ENCODE peak calls at places on chromosome 17, in nine cellular contexts. W is NCI-H2029; V is GM04503; A is fibroblast of the aortic adventitia; L is breast epithelium; D is stimulated activated CD8-positive, alpha-beta memory T cell treated with anti-CD3 and anti-CD28 coated beads, Interleukin-12 subunit alpha, Interleukin-12 subunit beta, amount 100 ng/mL, for 4 hours; B is fibroblast of lung; T is stimulated activated CD4-positive, alpha-beta T cell treated with anti-CD3 and anti-CD28 coated beads, Interleukin-4, amount 100 ng/mL, for 4 hours; P is gastrocnemius medialis. Q is an unnamed sample.

GRCh38 chr17:7413346-7413985 is 5.8 kb downstream of the NLGN2 start:
- DNase-seq in W (no peak), V (no peak), A (peak), L (no peak), D (no peak), B (no peak), T (no peak), P (no peak), Q (no peak)

GRCh38 chr17:1496814-1497325 is 4.4 kb upstream of the MYO1C start:
- DNase-seq in W (no peak), V (no peak), A (no peak), L (no peak), D (no peak), B (no peak), T (no peak), P (no peak), Q (no peak)

GRCh38 chr17:15920758-15921239 is 24.1 kb upstream of the ADORA2B start:
- DNase-seq in W (no peak), V (peak), A (peak), L (no peak), D (no peak), B (peak), T (no peak), P (no peak), Q (no peak)

GRCh38 chr17:38463451-38463858 is 35.2 kb downstream of the ARHGAP23 start:
- DNase-seq in W (no peak), V (no peak), A (no peak), L (no peak), D (no peak), B (no peak), T (no peak), P (no peak), Q (no peak)

GRCh38 chr17:35683588-35683987 is 47.9 kb upstream of the RASL10B start:
- DNase-seq in W (no peak), V (no peak), A (no peak), L (no peak), D (no peak), B (no peak), T (no peak), P (no peak), Q (no peak)

GRCh38 chr17:44084131-44084538 is 13.6 kb downstream of the G6PC3 start:
- DNase-seq in W (no peak), V (no peak), A (no peak), L (no peak), D (no peak), B (no peak), T (no peak), P (no peak), Q (no peak)

GRCh38 chr17:16281351-16281750 is 64.3 kb downstream of the PIGL start:
- DNase-seq in W (no peak), V (peak), A (peak), L (no peak), D (no peak), B (peak), T (no peak), P (no peak), Q (no peak)

GRCh38 chr17:18039535-18040286 is 503 bp downstream of the GID4 start:
- DNase-seq in W (no peak), V (no peak), A (no peak), L (no peak), D (no peak), B (no peak), T (no peak), P (no peak), Q (no peak)

GRCh38 chr17:62892069-62892675 is 73.9 kb upstream of the TANC2 start:
- DNase-seq in W (peak), V (no peak), A (peak), L (no peak), D (no peak), B (no peak), T (no peak), P (no peak), Q (no peak)

GRCh38 chr17:28983286-28984240 is 22.3 kb downstream of the SEZ6 start:
- DNase-seq in W (no peak), V (no peak), A (no peak), L (no peak), D (no peak), B (no peak), T (no peak), P (no peak), Q (no peak)

GRCh38 chr17:53626286-53626685 is 196.4 kb upstream of the KIF2B start:
- DNase-seq in W (no peak), V (peak), A (peak), L (no peak), D (no peak), B (peak), T (no peak), P (no peak), Q (no peak)

GRCh38 chr17:14135906-14136590 is 66.7 kb downstream of the COX10 start:
- DNase-seq in W (no peak), V (no peak), A (no peak), L (no peak), D (no peak), B (peak), T (no peak), P (no peak), Q (no peak)

GRCh38 chr17:33469411-33469810 is 176.3 kb upstream of the ASIC2 start:
- DNase-seq in W (no peak), V (no peak), A (no peak), L (no peak), D (no peak), B (no peak), T (no peak), P (no peak), Q (no peak)

GRCh38 chr17:14805348-14805747 is 459.8 kb downstream of the PMP22 start:
- DNase-seq in W (no peak), V (no peak), A (no peak), L (no peak), D (no peak), B (no peak), T (no peak), P (no peak), Q (no peak)

GRCh38 chr17:51439395-51440229 is 179.3 kb downstream of the UTP18 start:
- DNase-seq in W (peak), V (no peak), A (no peak), L (no peak), D (no peak), B (no peak), T (peak), P (no peak), Q (no peak)

GRCh38 chr17:80485846-80486245 is 9.4 kb upstream of the NPTX1 start:
- DNase-seq in W (no peak), V (no peak), A (no peak), L (no peak), D (no peak), B (no peak), T (no peak), P (no peak), Q (peak)

GRCh38 chr17:43939886-43940285 is 2.4 kb downstream of the PPY start:
- DNase-seq in W (no peak), V (no peak), A (no peak), L (no peak), D (no peak), B (no peak), T (no peak), P (no peak), Q (no peak)

GRCh38 chr17:79949646-79950292 is 85.9 kb downstream of the TBC1D16 start:
- DNase-seq in W (no peak), V (no peak), A (no peak), L (peak), D (no peak), B (no peak), T (no peak), P (no peak), Q (no peak)

GRCh38 chr17:79513206-79513605 is 97.6 kb downstream of the RBFOX3 start:
- DNase-seq in W (no peak), V (no peak), A (no peak), L (no peak), D (no peak), B (no peak), T (no peak), P (no peak), Q (no peak)

GRCh38 chr17:43814714-43815113 is 18.2 kb downstream of the MPP3 start:
- DNase-seq in W (no peak), V (peak), A (peak), L (no peak), D (no peak), B (peak), T (no peak), P (no peak), Q (no peak)

GRCh38 chr17:50904522-50905459 is 38.6 kb upstream of the TOB1 start:
- DNase-seq in W (peak), V (no peak), A (peak), L (peak), D (no peak), B (no peak), T (no peak), P (peak), Q (no peak)

GRCh38 chr17:7404737-7405412 is 978 bp upstream of the TMEM256 start:
- DNase-seq in W (no peak), V (no peak), A (peak), L (peak), D (peak), B (no peak), T (peak), P (peak), Q (no peak)

GRCh38 chr17:31778538-31778937 is 80.5 kb downstream of the COPRS start:
- DNase-seq in W (no peak), V (no peak), A (no peak), L (no peak), D (no peak), B (no peak), T (no peak), P (no peak), Q (no peak)

GRCh38 chr17:55202906-55203305 is 61.9 kb upstream of the HLF start:
- DNase-seq in W (no peak), V (no peak), A (no peak), L (no peak), D (no peak), B (no peak), T (no peak), P (no peak), Q (no peak)

GRCh38 chr17:66829386-66829864 is 5.5 kb upstream of the CACNG5 start:
- DNase-seq in W (no peak), V (peak), A (peak), L (no peak), D (no peak), B (peak), T (no peak), P (no peak), Q (no peak)

GRCh38 chr17:83175551-83176271 is 96.3 kb downstream of the METRNL start:
- DNase-seq in W (no peak), V (no peak), A (no peak), L (peak), D (no peak), B (no peak), T (no peak), P (no peak), Q (no peak)

GRCh38 chr17:41800601-41801373 is 11.0 kb downstream of the P3H4 start:
- DNase-seq in W (no peak), V (no peak), A (peak), L (no peak), D (no peak), B (peak), T (no peak), P (no peak), Q (no peak)

GRCh38 chr17:47621293-47622178 is 28.2 kb upstream of the KPNB1 start:
- DNase-seq in W (no peak), V (peak), A (peak), L (no peak), D (no peak), B (peak), T (no peak), P (peak), Q (no peak)

GRCh38 chr17:1907818-1908698 is 78.3 kb downstream of the RPA1 start:
- DNase-seq in W (no peak), V (no peak), A (peak), L (no peak), D (no peak), B (peak), T (no peak), P (no peak), Q (no peak)

GRCh38 chr17:82055965-82056728 is 4.4 kb downstream of the GPS1 start:
- DNase-seq in W (no peak), V (no peak), A (no peak), L (no peak), D (no peak), B (no peak), T (no peak), P (no peak), Q (no peak)

GRCh38 chr17:53892222-53892621 is 69.5 kb downstream of the KIF2B start:
- DNase-seq in W (no peak), V (no peak), A (no peak), L (no peak), D (no peak), B (no peak), T (no peak), P (no peak), Q (no peak)

GRCh38 chr17:58303981-58304734 is 23.4 kb upstream of the MPO start:
- DNase-seq in W (no peak), V (no peak), A (peak), L (no peak), D (no peak), B (peak), T (peak), P (no peak), Q (peak)

GRCh38 chr17:10730956-10731879 is 1.4 kb upstream of the TMEM220 start:
- DNase-seq in W (no peak), V (no peak), A (no peak), L (no peak), D (no peak), B (peak), T (no peak), P (no peak), Q (no peak)

GRCh38 chr17:7428557-7428956 is at the start of gene SPEM3:
- DNase-seq in W (no peak), V (no peak), A (no peak), L (no peak), D (no peak), B (no peak), T (no peak), P (no peak), Q (no peak)

GRCh38 chr17:15942207-15942833 is 2.6 kb upstream of the ADORA2B start:
- DNase-seq in W (no peak), V (no peak), A (no peak), L (no peak), D (no peak), B (no peak), T (no peak), P (no peak), Q (no peak)

GRCh38 chr17:21392257-21392656 is 16.1 kb downstream of the KCNJ12 start:
- DNase-seq in W (no peak), V (no peak), A (no peak), L (no peak), D (no peak), B (no peak), T (no peak), P (no peak), Q (no peak)